ENCODE peak calls at places on chromosomes 4 and X, in seven cellular contexts. F is activated T-cell treated with anti-CD3 and anti-CD28 coated beads, Interleukin-2, amount 50 U/mL, for 4 hours; N is sigmoid colon; X is NCI-H460; T is nephron progenitor cell; W is adipocyte; D is CD4-positive, alpha-beta T cell. I is an unnamed sample.
A peak's percentile ranks its signal among the peaks of the same experiment; 100 is the strongest.

GRCh38 chr4:2843909-2844584 is 403 bp downstream of the ADD1 start:
- DNase-seq in W (peak; percentile 65), N (peak; percentile 82), F (no peak), T (peak; percentile 95), D (no peak), X (no peak), I (no peak)

GRCh38 chr4:37001688-37002436 is 242.7 kb upstream of the NWD2 start:
- DNase-seq in N (no peak), T (no peak), X (no peak), W (no peak), F (no peak), D (no peak), I (no peak)

GRCh38 chr4:24910504-24910903 is 2.3 kb downstream of the CCDC149 start:
- DNase-seq in T (no peak), W (peak; percentile 31), N (no peak), F (no peak), X (no peak), D (no peak), I (no peak)

GRCh38 chrX:150692837-150693781 is at the start of gene MTMR1:
- DNase-seq in F (peak; percentile 47), X (no peak), D (peak; percentile 33), W (peak; percentile 56), T (peak; percentile 51), N (peak; percentile 67), I (no peak)

GRCh38 chr4:5976431-5976830 is 41.8 kb downstream of the C4orf50 start:
- DNase-seq in N (peak; percentile 39), D (no peak), F (no peak), W (no peak), X (no peak), T (no peak), I (no peak)

GRCh38 chr4:26001413-26001812 is 87.4 kb downstream of the SMIM20 start:
- DNase-seq in F (no peak), N (no peak), X (no peak), D (no peak), W (no peak), T (no peak), I (no peak)

GRCh38 chr4:83961575-83961974 is 425.7 kb downstream of the GPAT3 start:
- DNase-seq in X (no peak), N (no peak), D (no peak), F (no peak), T (no peak), W (peak; percentile 52), I (no peak)

GRCh38 chr4:15182600-15183222 is 180.4 kb downstream of the CPEB2 start:
- DNase-seq in D (no peak), W (no peak), F (no peak), X (peak; percentile 14), N (no peak), T (no peak), I (no peak)

GRCh38 chrX:10633722-10634121 is 13.3 kb upstream of the MID1 start:
- DNase-seq in W (peak; percentile 77), N (peak; percentile 74), D (no peak), X (peak; percentile 78), F (no peak), T (no peak), I (peak; percentile 37)

GRCh38 chrX:153741446-153741845 is 16.8 kb downstream of the ABCD1 start:
- DNase-seq in N (no peak), X (no peak), D (no peak), F (no peak), T (no peak), W (no peak), I (no peak)

GRCh38 chrX:103941201-103941975 is 21.0 kb upstream of the TMSB15B start:
- DNase-seq in T (no peak), W (peak; percentile 33), D (no peak), N (no peak), X (peak; percentile 62), F (no peak), I (no peak)

GRCh38 chr4:7529368-7529923 is 94.7 kb upstream of the PSAPL1 start:
- DNase-seq in X (no peak), N (no peak), F (no peak), W (no peak), D (no peak), T (no peak), I (no peak)

GRCh38 chr4:102867278-102868152 is 1.3 kb upstream of the CISD2 start:
- DNase-seq in D (no peak), X (no peak), T (no peak), F (no peak), N (no peak), W (no peak), I (no peak)

I was measured in SHP77.